ENCODE peak calls at places on chromosomes 5 and 9, in five cellular contexts. One of them, this sample, is unnamed.
A peak's percentile ranks its signal among the peaks of the same experiment; 100 is the strongest.

GRCh38 chr5:16656561-16657191 is 39.9 kb upstream of the RETREG1 start:
- DNase-seq in ACHN: no peak
- DNase-seq in gastrocnemius medialis: no peak
- DNase-seq in PC-9: no peak
- DNase-seq in C1 segment of cervical spinal cord: no peak
- DNase-seq in this sample: no peak

GRCh38 chr5:118236108-118236849 is 752.1 kb downstream of the DTWD2 start:
- DNase-seq in PC-9: no peak
- DNase-seq in C1 segment of cervical spinal cord: no peak
- DNase-seq in gastrocnemius medialis: no peak
- DNase-seq in ACHN: no peak
- DNase-seq in this sample: no peak

GRCh38 chr5:126339215-126339805 is 83.9 kb upstream of the GRAMD2B start:
- DNase-seq in PC-9: peak; percentile 30
- DNase-seq in C1 segment of cervical spinal cord: no peak
- DNase-seq in ACHN: peak; percentile 71
- DNase-seq in gastrocnemius medialis: peak; percentile 15
- DNase-seq in this sample: peak; percentile 29

GRCh38 chr9:137025120-137025966 is 2.7 kb downstream of the ABCA2 start:
- DNase-seq in C1 segment of cervical spinal cord: peak; percentile 86
- DNase-seq in PC-9: peak; percentile 86
- DNase-seq in gastrocnemius medialis: no peak
- DNase-seq in ACHN: no peak
- DNase-seq in this sample: no peak

GRCh38 chr9:124444166-124444565 is 6.1 kb upstream of the ADGRD2 start:
- DNase-seq in gastrocnemius medialis: no peak
- DNase-seq in PC-9: no peak
- DNase-seq in C1 segment of cervical spinal cord: no peak
- DNase-seq in ACHN: no peak
- DNase-seq in this sample: no peak

GRCh38 chr5:177354716-177355115 is 3.0 kb upstream of the RGS14 start:
- DNase-seq in ACHN: no peak
- DNase-seq in gastrocnemius medialis: no peak
- DNase-seq in C1 segment of cervical spinal cord: no peak
- DNase-seq in PC-9: no peak
- DNase-seq in this sample: no peak

GRCh38 chr5:172148381-172148780 is 39.6 kb downstream of the STK10 start:
- DNase-seq in C1 segment of cervical spinal cord: no peak
- DNase-seq in ACHN: no peak
- DNase-seq in gastrocnemius medialis: no peak
- DNase-seq in PC-9: no peak
- DNase-seq in this sample: no peak

GRCh38 chr5:127909821-127910220 is 173.7 kb upstream of the SLC12A2 start:
- DNase-seq in ACHN: no peak
- DNase-seq in PC-9: no peak
- DNase-seq in gastrocnemius medialis: no peak
- DNase-seq in C1 segment of cervical spinal cord: no peak
- DNase-seq in this sample: no peak

GRCh38 chr9:72149231-72149975 is at the start of gene GDA:
- DNase-seq in ACHN: no peak
- DNase-seq in PC-9: peak; percentile 90
- DNase-seq in gastrocnemius medialis: no peak
- DNase-seq in C1 segment of cervical spinal cord: no peak
- DNase-seq in this sample: no peak

GRCh38 chr9:21110708-21111576 is 30.7 kb downstream of the IFNW1 start:
- DNase-seq in gastrocnemius medialis: no peak
- DNase-seq in C1 segment of cervical spinal cord: no peak
- DNase-seq in ACHN: no peak
- DNase-seq in PC-9: peak; percentile 4
- DNase-seq in this sample: no peak

GRCh38 chr5:111111956-111112355 is 19.8 kb downstream of the WDR36 start:
- DNase-seq in PC-9: no peak
- DNase-seq in C1 segment of cervical spinal cord: no peak
- DNase-seq in ACHN: no peak
- DNase-seq in gastrocnemius medialis: no peak
- DNase-seq in this sample: no peak

GRCh38 chr9:7454490-7455110 is 345.0 kb downstream of the DMAC1 start:
- DNase-seq in C1 segment of cervical spinal cord: peak; percentile 2
- DNase-seq in PC-9: no peak
- DNase-seq in gastrocnemius medialis: no peak
- DNase-seq in ACHN: no peak
- DNase-seq in this sample: no peak

GRCh38 chr5:10333154-10334006 is 20.1 kb upstream of the MARCHF6 start:
- DNase-seq in PC-9: peak; percentile 67
- DNase-seq in ACHN: peak; percentile 32
- DNase-seq in C1 segment of cervical spinal cord: no peak
- DNase-seq in gastrocnemius medialis: no peak
- DNase-seq in this sample: no peak

GRCh38 chr5:140312067-140312790 is 9.3 kb upstream of the PFDN1 start:
- DNase-seq in gastrocnemius medialis: no peak
- DNase-seq in ACHN: peak; percentile 57
- DNase-seq in PC-9: peak; percentile 33
- DNase-seq in C1 segment of cervical spinal cord: no peak
- DNase-seq in this sample: peak; percentile 21

GRCh38 chr9:8732367-8733075 is 932.9 kb upstream of the DMAC1 start:
- DNase-seq in PC-9: no peak
- DNase-seq in gastrocnemius medialis: no peak
- DNase-seq in C1 segment of cervical spinal cord: no peak
- DNase-seq in ACHN: no peak
- DNase-seq in this sample: no peak

GRCh38 chr5:148443998-148444397 is 60.2 kb downstream of the FBXO38 start:
- DNase-seq in gastrocnemius medialis: peak; percentile 7
- DNase-seq in PC-9: peak; percentile 39
- DNase-seq in ACHN: peak; percentile 68
- DNase-seq in C1 segment of cervical spinal cord: no peak
- DNase-seq in this sample: no peak

GRCh38 chr5:1893754-1894153 is 11.0 kb upstream of the IRX4 start:
- DNase-seq in gastrocnemius medialis: no peak
- DNase-seq in PC-9: no peak
- DNase-seq in ACHN: no peak
- DNase-seq in C1 segment of cervical spinal cord: no peak
- DNase-seq in this sample: no peak

GRCh38 chr5:120471971-120472370 is 7.9 kb downstream of the PRR16 start:
- DNase-seq in PC-9: no peak
- DNase-seq in C1 segment of cervical spinal cord: no peak
- DNase-seq in gastrocnemius medialis: no peak
- DNase-seq in ACHN: no peak
- DNase-seq in this sample: no peak

GRCh38 chr5:157076558-157076957 is 17.6 kb upstream of the HAVCR1 start:
- DNase-seq in ACHN: no peak
- DNase-seq in gastrocnemius medialis: no peak
- DNase-seq in PC-9: peak; percentile 9
- DNase-seq in C1 segment of cervical spinal cord: no peak
- DNase-seq in this sample: no peak

GRCh38 chr5:149831492-149831891 is 101.4 kb downstream of the PPARGC1B start:
- DNase-seq in gastrocnemius medialis: no peak
- DNase-seq in C1 segment of cervical spinal cord: no peak
- DNase-seq in ACHN: peak; percentile 18
- DNase-seq in PC-9: peak; percentile 7
- DNase-seq in this sample: no peak

GRCh38 chr9:127931092-127931881 is 710 bp upstream of the PIP5KL1 start:
- DNase-seq in C1 segment of cervical spinal cord: no peak
- DNase-seq in gastrocnemius medialis: no peak
- DNase-seq in ACHN: peak; percentile 62
- DNase-seq in PC-9: peak; percentile 46
- DNase-seq in this sample: no peak

This sample was measured in thoracic aorta.